ENCODE peak calls at places on chromosomes 3 and 15, in nine cellular contexts. C is NT2/D1; W is uterus; L is activated T-helper 1 cell treated with anti-CD3 and anti-CD28 coated beads, Interleukin-2, amount 50 U/mL, for 16 hours; M is NCI-H146; P is esophagus squamous epithelium; H is stimulated activated naive CD4-positive, alpha-beta T cell; E is cardiac septum; I is sigmoid colon. J is an unnamed sample.

GRCh38 chr15:95287774-95288173 is 1042.7 kb upstream of the NR2F2 start:
- DNase-seq in C (no peak), W (no peak), L (no peak), M (no peak), P (no peak), H (no peak), E (no peak), I (no peak), J (no peak)

GRCh38 chr3:183536238-183536880 is 19.1 kb downstream of the KLHL6 start:
- DNase-seq in C (no peak), W (no peak), L (no peak), M (no peak), P (peak; percentile 19), H (no peak), E (no peak), I (no peak), J (no peak)

GRCh38 chr3:183540501-183541234 is 14.8 kb downstream of the KLHL6 start:
- DNase-seq in C (no peak), W (no peak), L (no peak), M (no peak), P (no peak), H (no peak), E (no peak), I (no peak), J (no peak)

GRCh38 chr15:54962637-54963036 is 234.1 kb downstream of the RSL24D1 start:
- DNase-seq in C (no peak), W (no peak), L (no peak), M (no peak), P (no peak), H (no peak), E (no peak), I (no peak), J (no peak)

GRCh38 chr15:75455424-75455981 is 4.0 kb upstream of the SIN3A start:
- DNase-seq in C (no peak), W (peak; percentile 89), L (peak; percentile 75), M (peak; percentile 59), P (peak; percentile 39), H (peak; percentile 86), E (peak; percentile 96), I (peak; percentile 92), J (peak; percentile 74)

GRCh38 chr15:36791849-36792618 is 212.6 kb downstream of the CDIN1 start:
- DNase-seq in C (no peak), W (no peak), L (no peak), M (peak; percentile 43), P (no peak), H (no peak), E (no peak), I (peak; percentile 69), J (no peak)

GRCh38 chr15:49036650-49037545 is 9.3 kb downstream of the SECISBP2L start:
- DNase-seq in C (no peak), W (no peak), L (no peak), M (no peak), P (no peak), H (no peak), E (no peak), I (no peak), J (no peak)

GRCh38 chr3:188339410-188340295 is 185.7 kb downstream of the LPP start:
- DNase-seq in C (no peak), W (no peak), L (no peak), M (no peak), P (no peak), H (no peak), E (no peak), I (no peak), J (no peak)

GRCh38 chr3:38978729-38979128 is 73.0 kb downstream of the SCN11A start:
- DNase-seq in C (peak; percentile 68), W (no peak), L (no peak), M (no peak), P (no peak), H (no peak), E (no peak), I (no peak), J (no peak)

GRCh38 chr3:11464356-11464755 is 179.4 kb downstream of the VGLL4 start:
- DNase-seq in C (no peak), W (no peak), L (no peak), M (no peak), P (no peak), H (no peak), E (no peak), I (no peak), J (no peak)

GRCh38 chr3:129599607-129600006 is 6.9 kb downstream of the PLXND1 start:
- DNase-seq in C (peak; percentile 82), W (peak; percentile 65), L (no peak), M (no peak), P (no peak), H (no peak), E (peak; percentile 91), I (peak; percentile 84), J (no peak)

GRCh38 chr15:66565731-66566130 is at the start of gene LCTL:
- DNase-seq in C (peak; percentile 57), W (no peak), L (no peak), M (no peak), P (no peak), H (no peak), E (no peak), I (no peak), J (no peak)

GRCh38 chr3:41200669-41201021 is 1.3 kb downstream of the CTNNB1 start:
- DNase-seq in C (no peak), W (peak; percentile 28), L (no peak), M (no peak), P (no peak), H (peak; percentile 3), E (no peak), I (no peak), J (no peak)

GRCh38 chr3:160090653-160091052 is 102.0 kb downstream of the IL12A start:
- DNase-seq in C (no peak), W (no peak), L (no peak), M (no peak), P (no peak), H (no peak), E (peak; percentile 9), I (no peak), J (no peak)

GRCh38 chr3:23805881-23806321 is at the start of gene UBE2E1:
- DNase-seq in C (no peak), W (peak; percentile 69), L (peak; percentile 50), M (peak; percentile 66), P (peak; percentile 36), H (peak; percentile 66), E (peak; percentile 89), I (peak; percentile 87), J (peak; percentile 19)

GRCh38 chr3:171018151-171018935 is 8.2 kb downstream of the SLC2A2 start:
- DNase-seq in C (peak; percentile 3), W (no peak), L (no peak), M (no peak), P (no peak), H (no peak), E (no peak), I (no peak), J (no peak)

GRCh38 chr3:50567011-50567385 is 549 bp downstream of the C3orf18 start:
- DNase-seq in C (no peak), W (no peak), L (no peak), M (no peak), P (no peak), H (no peak), E (no peak), I (no peak), J (no peak)

GRCh38 chr3:61181874-61182273 is 69.4 kb downstream of the FHIT start:
- DNase-seq in C (no peak), W (no peak), L (no peak), M (no peak), P (no peak), H (no peak), E (no peak), I (no peak), J (no peak)

GRCh38 chr3:134563614-134564013 is 77.8 kb downstream of the CEP63 start:
- DNase-seq in C (no peak), W (no peak), L (no peak), M (no peak), P (no peak), H (no peak), E (no peak), I (no peak), J (no peak)

GRCh38 chr3:196225086-196225485 is 8.8 kb downstream of the SLC51A start:
- DNase-seq in C (no peak), W (no peak), L (no peak), M (no peak), P (no peak), H (no peak), E (no peak), I (peak; percentile 30), J (no peak)

J was measured in COR-L47.